ENCODE peak calls at places on chromosomes 12 and 14, in seven cellular contexts. K is ascending aorta, H is aorta, S is psoas muscle, W is heart left ventricle, D is stomach, F is vagina. G is an unnamed sample.

GRCh38 chr14:78143489-78144145 is 26.6 kb upstream of the NRXN3 start:
- DNase-seq in H (no peak), F (no peak), D (no peak), K (no peak), S (no peak), W (no peak), G (no peak)

GRCh38 chr12:30847259-30847658 is 79.3 kb upstream of the TSPAN11 start:
- DNase-seq in D (no peak), H (no peak), W (no peak), S (no peak), F (no peak), K (no peak), G (peak)

GRCh38 chr14:96102071-96102856 is 63.1 kb downstream of the C14orf132 start:
- DNase-seq in F (no peak), W (no peak), D (no peak), K (no peak), H (no peak), S (no peak), G (no peak)

GRCh38 chr12:65622056-65622455 is 202.2 kb upstream of the HMGA2 start:
- DNase-seq in D (no peak), S (no peak), F (no peak), K (no peak), W (no peak), H (no peak), G (no peak)

GRCh38 chr12:124123432-124124015 is 150.5 kb downstream of the ZNF664 start:
- DNase-seq in D (no peak), S (no peak), W (no peak), H (no peak), F (no peak), K (no peak), G (no peak)

GRCh38 chr12:26028953-26029740 is 70.7 kb downstream of the RASSF8 start:
- DNase-seq in W (no peak), F (no peak), D (no peak), S (no peak), K (no peak), H (no peak), G (peak)

GRCh38 chr14:35879654-35880249 is 53.6 kb downstream of the BRMS1L start:
- DNase-seq in D (no peak), K (no peak), S (no peak), F (no peak), W (no peak), H (no peak), G (peak)

GRCh38 chr12:79521576-79521975 is 169.2 kb downstream of the PAWR start:
- DNase-seq in S (no peak), D (no peak), W (no peak), H (no peak), F (no peak), K (no peak), G (no peak)

GRCh38 chr12:64806593-64806992 is 17.9 kb upstream of the TBC1D30 start:
- DNase-seq in F (no peak), K (no peak), W (no peak), D (no peak), S (no peak), H (no peak), G (no peak)

GRCh38 chr14:50225974-50226297 is 5.4 kb downstream of the SOS2 start:
- DNase-seq in K (no peak), H (no peak), W (no peak), D (no peak), F (no peak), S (no peak), G (peak)
- H3K4me3 ChIP-seq in K (peak), H (no peak), W (no peak), D (no peak), F (no peak), S (peak), G (no peak)

GRCh38 chr14:92496458-92496857 is 17.1 kb upstream of the RIN3 start:
- DNase-seq in S (no peak), H (no peak), W (no peak), F (no peak), D (no peak), K (peak), G (no peak)
- H3K27ac ChIP-seq in S (no peak), H (no peak), W (no peak), F (no peak), D (no peak), K (no peak), G (no peak)

GRCh38 chr14:73236752-73237218 is 521 bp upstream of the PAPLN start:
- DNase-seq in D (no peak), W (no peak), S (no peak), H (no peak), F (no peak), K (no peak), G (no peak)
- H3K4me3 ChIP-seq in D (peak), W (no peak), S (peak), H (no peak), F (no peak), K (peak), G (no peak)

GRCh38 chr12:93261505-93262094 is 116.1 kb upstream of the NUDT4 start:
- DNase-seq in D (no peak), W (no peak), H (no peak), S (no peak), K (no peak), F (no peak), G (no peak)

GRCh38 chr12:93252221-93252620 is 125.5 kb upstream of the NUDT4 start:
- DNase-seq in K (no peak), F (no peak), W (no peak), H (no peak), S (no peak), D (no peak), G (no peak)

GRCh38 chr12:93254911-93255310 is 122.8 kb upstream of the NUDT4 start:
- DNase-seq in K (no peak), H (no peak), S (no peak), D (no peak), F (no peak), W (no peak), G (no peak)

DNA sequence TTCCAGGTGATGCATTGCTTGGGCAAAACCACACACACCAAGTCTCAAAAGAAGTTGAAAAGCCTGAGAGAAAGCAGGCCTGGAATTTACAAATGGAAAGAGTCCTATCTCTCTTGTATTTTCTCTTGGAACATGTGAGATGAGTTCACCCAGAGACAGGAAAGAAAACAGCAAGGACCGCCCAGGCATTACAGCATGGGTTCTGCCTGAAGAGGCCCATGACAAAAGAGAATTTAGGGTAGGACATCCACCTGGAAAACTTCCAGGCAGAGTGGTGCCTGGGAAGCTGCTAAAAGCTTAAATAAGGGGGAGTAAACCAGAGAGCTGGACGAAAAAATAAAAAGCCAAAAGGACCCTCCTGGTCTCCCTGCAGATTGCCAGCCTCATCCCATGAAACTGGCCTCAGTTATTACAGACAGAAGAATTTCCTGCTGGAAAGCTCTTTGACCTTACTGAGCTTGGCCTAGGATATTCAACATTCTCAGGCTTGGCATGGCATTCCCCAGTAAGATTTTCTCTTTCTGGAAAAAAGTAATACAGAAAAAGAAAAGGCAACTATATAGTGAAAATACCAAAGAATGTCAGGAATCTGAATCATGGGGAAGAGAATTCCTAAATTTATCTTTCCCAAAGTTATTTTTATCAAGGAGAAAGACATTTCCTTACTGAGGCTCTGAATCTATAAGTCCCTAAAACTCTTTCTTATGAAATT is 121.3 kb upstream of the NUDT4 start:
- DNase-seq in F (no peak), D (no peak), K (no peak), W (no peak), H (no peak), S (no peak), G (no peak)
- H3K27ac ChIP-seq in F (no peak), D (no peak), K (peak), W (peak), H (peak), S (no peak), G (no peak)

DNA sequence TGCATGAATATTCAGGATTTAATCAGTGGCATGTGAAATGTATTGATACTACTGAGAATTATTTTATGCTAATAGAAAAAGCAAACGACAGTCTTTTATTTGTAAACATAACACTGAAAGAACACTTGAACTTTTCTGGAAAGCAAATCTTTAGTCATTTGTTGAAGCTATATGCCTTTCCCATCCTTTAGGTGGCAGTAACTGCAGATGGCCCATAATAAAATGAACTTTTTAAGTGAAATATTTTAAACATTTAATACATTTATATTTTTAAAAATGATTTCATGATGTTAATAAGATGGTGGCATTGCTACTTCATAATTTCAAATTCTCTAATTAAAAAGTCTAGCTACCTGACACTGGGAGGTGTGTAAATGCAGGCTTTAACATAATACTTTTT is 13.9 kb upstream of the KRR1 start:
- DNase-seq in H (no peak), D (no peak), F (no peak), K (no peak), W (no peak), S (no peak), G (no peak)
- H3K4me3 ChIP-seq in H (no peak), D (no peak), F (no peak), K (no peak), W (no peak), S (no peak), G (no peak)

DNA sequence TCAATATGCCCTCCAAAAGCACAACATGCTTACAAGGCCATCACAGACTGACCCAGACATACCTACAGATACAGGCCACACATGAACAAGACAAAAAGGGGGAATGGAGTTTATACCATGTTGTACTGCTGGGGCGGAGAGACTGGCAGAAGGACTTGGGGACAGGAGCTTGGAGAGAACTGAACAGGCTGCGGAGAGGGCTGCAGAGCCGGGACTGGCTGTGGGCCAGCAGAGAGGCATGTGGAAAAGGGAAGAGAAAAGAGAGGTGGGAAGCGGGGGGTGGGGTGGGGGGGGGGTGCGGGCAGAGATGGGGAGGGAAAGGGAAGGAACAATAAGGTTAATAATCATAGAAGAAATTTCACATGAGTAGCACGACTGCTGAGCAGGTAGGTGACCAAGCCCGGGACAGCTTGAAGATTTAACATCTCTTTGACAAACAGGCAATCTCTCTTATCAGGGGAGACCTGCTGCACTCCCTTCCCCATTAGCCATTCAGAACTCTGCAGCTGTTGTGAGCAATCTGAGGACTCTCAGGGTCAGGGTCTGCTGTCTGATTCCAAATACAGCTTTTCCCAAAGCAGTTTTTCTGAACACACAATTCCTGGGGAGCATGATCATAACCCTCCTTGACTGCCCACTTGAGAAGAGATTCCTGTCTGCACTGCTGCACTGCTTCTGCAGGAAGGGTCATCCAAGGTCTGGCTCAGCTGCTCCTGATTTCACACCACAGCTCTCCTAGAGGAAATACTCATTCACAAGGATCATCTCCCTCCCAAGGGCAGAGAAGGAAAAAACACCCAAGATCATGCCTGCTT is 21.6 kb upstream of the STAC3 start:
- DNase-seq in S (no peak), K (no peak), D (no peak), F (no peak), H (no peak), W (no peak), G (no peak)
- H3K27ac ChIP-seq in S (no peak), K (no peak), D (no peak), F (no peak), H (no peak), W (no peak), G (no peak)